ENCODE peak calls at places on chromosomes 2 and 18, in six cellular contexts. K is GM12878, E is HepG2, F is HCT116, N is H1, P is K562. M is an unnamed sample.

GRCh38 chr18:23340661-23341060 is 112.4 kb upstream of the RIOK3 start:
- DNase-seq in K (no peak), E (no peak), F (no peak), N (no peak), P (no peak), M (no peak)

GRCh38 chr2:5125017-5125730 is 567.0 kb upstream of the SOX11 start:
- DNase-seq in K (no peak), E (no peak), F (no peak), N (no peak), P (no peak), M (peak; percentile 60)

GRCh38 chr18:10798727-10799435 is 273.1 kb downstream of the NAPG start:
- DNase-seq in K (no peak), E (peak; percentile 19), F (no peak), N (no peak), P (peak; percentile 18), M (peak; percentile 20)

GRCh38 chr2:117349687-117350086 is 464.8 kb upstream of the DDX18 start:
- DNase-seq in K (no peak), E (no peak), F (no peak), N (no peak), P (no peak), M (no peak)

GRCh38 chr18:59655661-59656060 is 41.6 kb downstream of the CCBE1 start:
- DNase-seq in K (no peak), E (no peak), F (no peak), N (no peak), P (no peak), M (no peak)

GRCh38 chr2:29749041-29749440 is 172.3 kb downstream of the ALK start:
- DNase-seq in K (no peak), E (no peak), F (peak; percentile 90), N (no peak), P (no peak), M (no peak)

GRCh38 chr2:138516030-138516704 is 14.6 kb downstream of the SPOPL start:
- DNase-seq in K (no peak), E (peak; percentile 72), F (no peak), N (no peak), P (no peak), M (no peak)

GRCh38 chr18:12287684-12288405 is 20.2 kb upstream of the TUBB6 start:
- DNase-seq in K (no peak), E (peak; percentile 23), F (peak; percentile 54), N (peak; percentile 85), P (peak; percentile 66), M (no peak)

GRCh38 chr2:122755281-122755780 is 999.9 kb downstream of the TSN start:
- DNase-seq in K (no peak), E (no peak), F (no peak), N (no peak), P (no peak), M (no peak)

GRCh38 chr18:44742741-44743311 is 62.1 kb downstream of the SETBP1 start:
- DNase-seq in K (no peak), E (no peak), F (no peak), N (no peak), P (no peak), M (no peak)

GRCh38 chr2:46167406-46167805 is 129.8 kb upstream of the EPAS1 start:
- DNase-seq in K (no peak), E (no peak), F (no peak), N (no peak), P (no peak), M (no peak)

GRCh38 chr2:47174731-47175361 is 19.7 kb upstream of the STPG4 start:
- DNase-seq in K (no peak), E (peak; percentile 49), F (peak; percentile 52), N (no peak), P (peak; percentile 53), M (no peak)

GRCh38 chr2:152432765-152433164 is 97.8 kb downstream of the FMNL2 start:
- DNase-seq in K (no peak), E (peak; percentile 76), F (no peak), N (no peak), P (no peak), M (no peak)

GRCh38 chr2:23287250-23287704 is 97.7 kb upstream of the KLHL29 start:
- DNase-seq in K (no peak), E (no peak), F (no peak), N (no peak), P (no peak), M (peak; percentile 30)

GRCh38 chr2:74051504-74051903 is 66.8 kb downstream of the TET3 start:
- DNase-seq in K (no peak), E (no peak), F (no peak), N (no peak), P (no peak), M (no peak)

GRCh38 chr2:44087714-44088092 is 81.0 kb upstream of the PPM1B start:
- DNase-seq in K (no peak), E (peak; percentile 22), F (no peak), N (peak; percentile 53), P (no peak), M (no peak)

GRCh38 chr2:53768233-53768542 is 584 bp downstream of the CHAC2 start:
- DNase-seq in K (no peak), E (no peak), F (no peak), N (no peak), P (peak; percentile 43), M (peak; percentile 48)

GRCh38 chr2:24065341-24065740 is 10.8 kb downstream of the SF3B6 start:
- DNase-seq in K (no peak), E (no peak), F (no peak), N (no peak), P (no peak), M (no peak)

GRCh38 chr2:100624536-100624935 is 61.7 kb downstream of the PDCL3 start:
- DNase-seq in K (no peak), E (no peak), F (no peak), N (no peak), P (no peak), M (no peak)

GRCh38 chr18:8713691-8714090 is 8.3 kb downstream of the MTCL1 start:
- DNase-seq in K (no peak), E (no peak), F (no peak), N (no peak), P (no peak), M (no peak)

GRCh38 chr2:12685145-12685544 is 31.6 kb upstream of the TRIB2 start:
- DNase-seq in K (no peak), E (no peak), F (no peak), N (no peak), P (no peak), M (no peak)

GRCh38 chr2:6535572-6535971 is 330.1 kb downstream of the CMPK2 start:
- DNase-seq in K (no peak), E (peak; percentile 5), F (no peak), N (no peak), P (no peak), M (peak; percentile 30)

GRCh38 chr2:86307431-86307830 is 30.0 kb downstream of the REEP1 start:
- DNase-seq in K (no peak), E (no peak), F (no peak), N (no peak), P (no peak), M (no peak)

GRCh38 chr2:666441-666840 is 10.8 kb downstream of the TMEM18 start:
- DNase-seq in K (no peak), E (no peak), F (no peak), N (no peak), P (no peak), M (no peak)

GRCh38 chr2:117785740-117786139 is 28.8 kb upstream of the DDX18 start:
- DNase-seq in K (no peak), E (peak; percentile 59), F (peak; percentile 45), N (no peak), P (peak; percentile 42), M (peak; percentile 68)

GRCh38 chr2:46252891-46253659 is 44.1 kb upstream of the EPAS1 start:
- DNase-seq in K (no peak), E (no peak), F (peak; percentile 12), N (no peak), P (no peak), M (no peak)

GRCh38 chr2:237120956-237121720 is 35.4 kb downstream of the COPS8 start:
- DNase-seq in K (no peak), E (no peak), F (no peak), N (no peak), P (no peak), M (no peak)

GRCh38 chr18:48827321-48828200 is 123.2 kb downstream of the SMAD7 start:
- DNase-seq in K (no peak), E (no peak), F (no peak), N (peak; percentile 62), P (no peak), M (peak; percentile 50)
- TF ChIP-seq YY1 in K (no peak), E (no peak), F (no peak), N (peak; percentile 13), P (no peak), M (no peak)

GRCh38 chr2:10396464-10396863 is 51.7 kb downstream of the ODC1 start:
- DNase-seq in K (no peak), E (no peak), F (no peak), N (no peak), P (no peak), M (no peak)
- H3K4me1 ChIP-seq in K (peaks cover 8% of the 10 kb centered on the region), E (peaks cover 41% of the 10 kb centered on the region), F (peaks cover 7% of the 10 kb centered on the region), N (peaks cover 4% of the 10 kb centered on the region), P (peaks cover 30% of the 10 kb centered on the region), M (peaks cover 7% of the 10 kb centered on the region)

GRCh38 chr2:72204156-72204781 is 56.6 kb upstream of the CYP26B1 start:
- DNase-seq in K (no peak), E (peak; percentile 52), F (no peak), N (no peak), P (no peak), M (no peak)
- TF ChIP-seq ZNF274 in K (no peak), E (no peak), F (no peak), N (no peak), P (no peak), M (no peak)

GRCh38 chr2:142710336-142710735 is 167.1 kb upstream of the KYNU start:
- DNase-seq in K (no peak), E (no peak), F (no peak), N (no peak), P (no peak), M (no peak)

DNA sequence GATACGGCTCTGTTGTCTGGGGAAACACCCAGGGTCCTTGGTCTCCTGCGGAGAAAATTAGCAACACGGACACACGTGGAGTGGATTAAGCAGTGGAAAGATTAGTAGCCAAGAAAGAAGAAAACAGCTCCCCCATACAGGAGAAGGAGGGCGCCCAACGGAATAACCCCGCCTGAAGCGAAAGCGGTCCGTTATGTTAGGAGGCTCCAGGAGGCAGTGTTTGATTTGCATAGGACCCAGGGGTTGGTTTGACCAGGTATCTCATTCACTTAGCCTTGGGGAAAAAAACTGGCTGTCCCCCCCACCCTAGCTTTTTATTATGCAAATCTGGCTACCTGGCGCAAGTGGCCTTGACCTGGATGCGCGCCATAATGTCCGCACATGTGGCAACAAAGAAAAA is 170.1 kb upstream of the KYNU start:
- DNase-seq in K (no peak), E (no peak), F (no peak), N (no peak), P (peak; percentile 18), M (no peak)
- TF ChIP-seq YY1 in K (no peak), E (no peak), F (no peak), N (no peak), P (no peak), M (no peak)

GRCh38 chr2:20672191-20672951 is 5.4 kb downstream of the GDF7 start:
- DNase-seq in K (no peak), E (no peak), F (no peak), N (peak; percentile 70), P (no peak), M (no peak)
- H3K4me1 ChIP-seq in K (peaks cover 25% of the 10 kb centered on the region), E (peaks cover 55% of the 10 kb centered on the region), F (no peaks in the 10 kb centered on the region), N (peaks cover 9% of the 10 kb centered on the region), P (peaks cover 20% of the 10 kb centered on the region), M (peaks cover 13% of the 10 kb centered on the region)

GRCh38 chr2:160694631-160695030 is 201.0 kb upstream of the RBMS1 start:
- DNase-seq in K (no peak), E (no peak), F (no peak), N (no peak), P (no peak), M (no peak)
- TF ChIP-seq ZNF274 in K (no peak), E (no peak), F (no peak), N (no peak), P (no peak), M (no peak)